ENCODE peak calls at places on chromosomes 3 and 15, in six cellular contexts. One of them, this sample, is unnamed.

GRCh38 chr3:197027151-197027895 is 2.3 kb downstream of the MELTF start:
- DNase-seq in amygdala: no peak
- DNase-seq in neural progenitor cell: no peak
- DNase-seq in EL: no peak
- DNase-seq in NCI-H1105 treated with DMSO at 0.1 percent for 48 hours: no peak
- DNase-seq in right cardiac atrium: no peak
- DNase-seq in this sample: no peak

GRCh38 chr15:77508541-77509505 is 88.1 kb downstream of the HMG20A start:
- DNase-seq in EL: no peak
- DNase-seq in neural progenitor cell: no peak
- DNase-seq in amygdala: no peak
- DNase-seq in NCI-H1105 treated with DMSO at 0.1 percent for 48 hours: no peak
- DNase-seq in right cardiac atrium: peak; percentile 88
- DNase-seq in this sample: no peak

GRCh38 chr15:33700695-33701303 is 267.5 kb upstream of the CHRM5 start:
- DNase-seq in NCI-H1105 treated with DMSO at 0.1 percent for 48 hours: peak; percentile 28
- DNase-seq in amygdala: peak; percentile 51
- DNase-seq in EL: peak; percentile 73
- DNase-seq in right cardiac atrium: peak; percentile 80
- DNase-seq in neural progenitor cell: peak; percentile 82
- DNase-seq in this sample: peak; percentile 87

GRCh38 chr3:182807056-182807455 is 13.8 kb downstream of the ATP11B start:
- DNase-seq in amygdala: no peak
- DNase-seq in EL: no peak
- DNase-seq in NCI-H1105 treated with DMSO at 0.1 percent for 48 hours: no peak
- DNase-seq in neural progenitor cell: no peak
- DNase-seq in right cardiac atrium: no peak
- DNase-seq in this sample: no peak

GRCh38 chr15:62880278-62880677 is 162.3 kb upstream of the TPM1 start:
- DNase-seq in amygdala: no peak
- DNase-seq in neural progenitor cell: no peak
- DNase-seq in NCI-H1105 treated with DMSO at 0.1 percent for 48 hours: no peak
- DNase-seq in EL: peak; percentile 29
- DNase-seq in right cardiac atrium: no peak
- DNase-seq in this sample: no peak

GRCh38 chr3:195771651-195772300 is 40.0 kb downstream of the MUC4 start:
- DNase-seq in amygdala: no peak
- DNase-seq in EL: no peak
- DNase-seq in neural progenitor cell: peak; percentile 1
- DNase-seq in right cardiac atrium: no peak
- DNase-seq in NCI-H1105 treated with DMSO at 0.1 percent for 48 hours: no peak
- DNase-seq in this sample: no peak

GRCh38 chr3:153176197-153176596 is 14.2 kb downstream of the RAP2B start:
- DNase-seq in NCI-H1105 treated with DMSO at 0.1 percent for 48 hours: no peak
- DNase-seq in EL: no peak
- DNase-seq in amygdala: no peak
- DNase-seq in right cardiac atrium: no peak
- DNase-seq in neural progenitor cell: no peak
- DNase-seq in this sample: no peak

GRCh38 chr3:12832350-12833225 is 8.8 kb downstream of the RPL32 start:
- DNase-seq in EL: peak; percentile 15
- DNase-seq in neural progenitor cell: no peak
- DNase-seq in amygdala: no peak
- DNase-seq in NCI-H1105 treated with DMSO at 0.1 percent for 48 hours: no peak
- DNase-seq in right cardiac atrium: no peak
- DNase-seq in this sample: no peak

GRCh38 chr3:183253961-183254815 is 1.1 kb downstream of the B3GNT5 start:
- DNase-seq in amygdala: no peak
- DNase-seq in neural progenitor cell: peak; percentile 79
- DNase-seq in EL: peak; percentile 33
- DNase-seq in NCI-H1105 treated with DMSO at 0.1 percent for 48 hours: peak; percentile 52
- DNase-seq in right cardiac atrium: peak; percentile 78
- DNase-seq in this sample: peak; percentile 58

GRCh38 chr15:75661041-75661778 is 13.5 kb downstream of the SNX33 start:
- DNase-seq in amygdala: no peak
- DNase-seq in neural progenitor cell: peak; percentile 42
- DNase-seq in EL: peak; percentile 96
- DNase-seq in right cardiac atrium: peak; percentile 96
- DNase-seq in NCI-H1105 treated with DMSO at 0.1 percent for 48 hours: no peak
- DNase-seq in this sample: peak; percentile 57

GRCh38 chr3:156599061-156599460 is 44.1 kb upstream of the SSR3 start:
- DNase-seq in right cardiac atrium: no peak
- DNase-seq in neural progenitor cell: peak; percentile 9
- DNase-seq in NCI-H1105 treated with DMSO at 0.1 percent for 48 hours: no peak
- DNase-seq in EL: no peak
- DNase-seq in amygdala: no peak
- DNase-seq in this sample: no peak

GRCh38 chr3:39757312-39757711 is 52.1 kb upstream of the MYRIP start:
- DNase-seq in neural progenitor cell: no peak
- DNase-seq in NCI-H1105 treated with DMSO at 0.1 percent for 48 hours: no peak
- DNase-seq in amygdala: no peak
- DNase-seq in EL: peak; percentile 29
- DNase-seq in right cardiac atrium: no peak
- DNase-seq in this sample: no peak

GRCh38 chr15:84797212-84797611 is 19.9 kb upstream of the ALPK3 start:
- DNase-seq in NCI-H1105 treated with DMSO at 0.1 percent for 48 hours: no peak
- DNase-seq in right cardiac atrium: no peak
- DNase-seq in amygdala: no peak
- DNase-seq in EL: peak; percentile 56
- DNase-seq in neural progenitor cell: no peak
- DNase-seq in this sample: no peak

GRCh38 chr15:68781766-68782588 is 38.7 kb downstream of the ANP32A start:
- DNase-seq in neural progenitor cell: no peak
- DNase-seq in right cardiac atrium: peak; percentile 89
- DNase-seq in NCI-H1105 treated with DMSO at 0.1 percent for 48 hours: no peak
- DNase-seq in amygdala: no peak
- DNase-seq in EL: no peak
- DNase-seq in this sample: no peak

GRCh38 chr15:74978503-74978902 is 16.9 kb upstream of the SCAMP5 start:
- DNase-seq in NCI-H1105 treated with DMSO at 0.1 percent for 48 hours: no peak
- DNase-seq in neural progenitor cell: no peak
- DNase-seq in EL: no peak
- DNase-seq in right cardiac atrium: no peak
- DNase-seq in amygdala: no peak
- DNase-seq in this sample: no peak

GRCh38 chr3:96813134-96813819 is 1.1 kb upstream of the EPHA6 start:
- DNase-seq in NCI-H1105 treated with DMSO at 0.1 percent for 48 hours: peak; percentile 85
- DNase-seq in neural progenitor cell: peak; percentile 93
- DNase-seq in amygdala: peak; percentile 76
- DNase-seq in right cardiac atrium: peak; percentile 83
- DNase-seq in EL: peak; percentile 25
- DNase-seq in this sample: peak; percentile 90

GRCh38 chr3:99911433-99911832 is 93.8 kb downstream of the CMSS1 start:
- DNase-seq in NCI-H1105 treated with DMSO at 0.1 percent for 48 hours: no peak
- DNase-seq in neural progenitor cell: peak; percentile 34
- DNase-seq in right cardiac atrium: no peak
- DNase-seq in amygdala: no peak
- DNase-seq in EL: no peak
- DNase-seq in this sample: no peak

GRCh38 chr15:63037996-63038720 is 4.4 kb upstream of the TPM1 start:
- DNase-seq in amygdala: no peak
- DNase-seq in NCI-H1105 treated with DMSO at 0.1 percent for 48 hours: peak; percentile 3
- DNase-seq in right cardiac atrium: no peak
- DNase-seq in neural progenitor cell: no peak
- DNase-seq in EL: no peak
- DNase-seq in this sample: no peak

GRCh38 chr3:52721002-52721741 is 15.3 kb downstream of the SPCS1 start:
- DNase-seq in amygdala: no peak
- DNase-seq in EL: no peak
- DNase-seq in neural progenitor cell: no peak
- DNase-seq in right cardiac atrium: no peak
- DNase-seq in NCI-H1105 treated with DMSO at 0.1 percent for 48 hours: no peak
- DNase-seq in this sample: no peak

GRCh38 chr3:58581328-58582091 is 4.3 kb upstream of the FAM107A start:
- DNase-seq in amygdala: peak; percentile 28
- DNase-seq in neural progenitor cell: peak; percentile 95
- DNase-seq in EL: no peak
- DNase-seq in NCI-H1105 treated with DMSO at 0.1 percent for 48 hours: no peak
- DNase-seq in right cardiac atrium: no peak
- DNase-seq in this sample: no peak

GRCh38 chr15:94493176-94493575 is 261.8 kb downstream of the MCTP2 start:
- DNase-seq in amygdala: no peak
- DNase-seq in right cardiac atrium: no peak
- DNase-seq in EL: no peak
- DNase-seq in NCI-H1105 treated with DMSO at 0.1 percent for 48 hours: no peak
- DNase-seq in neural progenitor cell: no peak
- DNase-seq in this sample: no peak

GRCh38 chr15:63075072-63075995 is 32.8 kb downstream of the TPM1 start:
- DNase-seq in right cardiac atrium: no peak
- DNase-seq in neural progenitor cell: no peak
- DNase-seq in EL: no peak
- DNase-seq in amygdala: no peak
- DNase-seq in NCI-H1105 treated with DMSO at 0.1 percent for 48 hours: no peak
- DNase-seq in this sample: no peak

GRCh38 chr15:85419200-85419599 is 38.8 kb downstream of the AKAP13 start:
- DNase-seq in neural progenitor cell: no peak
- DNase-seq in NCI-H1105 treated with DMSO at 0.1 percent for 48 hours: no peak
- DNase-seq in amygdala: no peak
- DNase-seq in EL: no peak
- DNase-seq in right cardiac atrium: no peak
- DNase-seq in this sample: no peak

GRCh38 chr3:54917862-54918261 is 10.0 kb downstream of the LRTM1 start:
- DNase-seq in amygdala: no peak
- DNase-seq in NCI-H1105 treated with DMSO at 0.1 percent for 48 hours: no peak
- DNase-seq in EL: peak; percentile 61
- DNase-seq in right cardiac atrium: no peak
- DNase-seq in neural progenitor cell: no peak
- DNase-seq in this sample: no peak

GRCh38 chr3:46585799-46586693 is 19.9 kb upstream of the LRRC2 start:
- DNase-seq in amygdala: no peak
- DNase-seq in neural progenitor cell: no peak
- DNase-seq in right cardiac atrium: no peak
- DNase-seq in NCI-H1105 treated with DMSO at 0.1 percent for 48 hours: no peak
- DNase-seq in EL: no peak
- DNase-seq in this sample: no peak

GRCh38 chr15:42348083-42348482 is 11.2 kb upstream of the CAPN3 start:
- DNase-seq in right cardiac atrium: no peak
- DNase-seq in neural progenitor cell: no peak
- DNase-seq in EL: peak; percentile 82
- DNase-seq in amygdala: no peak
- DNase-seq in NCI-H1105 treated with DMSO at 0.1 percent for 48 hours: no peak
- DNase-seq in this sample: no peak

GRCh38 chr3:189457201-189457607 is 174.0 kb upstream of the TP63 start:
- DNase-seq in amygdala: no peak
- DNase-seq in neural progenitor cell: no peak
- DNase-seq in EL: peak; percentile 57
- DNase-seq in NCI-H1105 treated with DMSO at 0.1 percent for 48 hours: no peak
- DNase-seq in right cardiac atrium: no peak
- DNase-seq in this sample: no peak

GRCh38 chr15:77966540-77967290 is 110.8 kb downstream of the TBC1D2B start:
- DNase-seq in amygdala: peak; percentile 29
- DNase-seq in NCI-H1105 treated with DMSO at 0.1 percent for 48 hours: peak; percentile 26
- DNase-seq in neural progenitor cell: peak; percentile 62
- DNase-seq in right cardiac atrium: no peak
- DNase-seq in EL: peak; percentile 58
- DNase-seq in this sample: peak; percentile 64

This sample was measured in WTC11.